ENCODE peak calls at places on chromosomes 13 and 19, in eight cellular contexts. One of them, this sample, is unnamed.

GRCh38 chr13:30681489-30682242 is 53.7 kb upstream of the ALOX5AP start:
- DNase-seq in anterior cingulate cortex: no peak
- DNase-seq in EH: peak
- DNase-seq in NCI-H446 treated with DMSO at 0.1 percent for 48 hours: no peak
- DNase-seq in AG10803: peak
- DNase-seq in MV-4-11: peak
- DNase-seq in A549: no peak
- DNase-seq in left cardiac atrium: no peak
- DNase-seq in this sample: no peak

GRCh38 chr19:4518345-4519171 is at the start of gene PLIN4:
- DNase-seq in EH: no peak
- DNase-seq in left cardiac atrium: peak
- DNase-seq in A549: no peak
- DNase-seq in anterior cingulate cortex: no peak
- DNase-seq in AG10803: peak
- DNase-seq in MV-4-11: no peak
- DNase-seq in NCI-H446 treated with DMSO at 0.1 percent for 48 hours: no peak
- DNase-seq in this sample: peak

GRCh38 chr13:99124695-99125334 is 75.8 kb upstream of the UBAC2 start:
- DNase-seq in anterior cingulate cortex: no peak
- DNase-seq in EH: peak
- DNase-seq in NCI-H446 treated with DMSO at 0.1 percent for 48 hours: no peak
- DNase-seq in A549: peak
- DNase-seq in AG10803: peak
- DNase-seq in left cardiac atrium: no peak
- DNase-seq in MV-4-11: peak
- DNase-seq in this sample: peak

GRCh38 chr19:35347930-35348298 is 212 bp downstream of the FFAR1 start:
- DNase-seq in EH: no peak
- DNase-seq in MV-4-11: no peak
- DNase-seq in NCI-H446 treated with DMSO at 0.1 percent for 48 hours: no peak
- DNase-seq in anterior cingulate cortex: no peak
- DNase-seq in left cardiac atrium: no peak
- DNase-seq in AG10803: no peak
- DNase-seq in A549: no peak
- DNase-seq in this sample: no peak

GRCh38 chr19:19224852-19225494 is 13.2 kb downstream of the NCAN start:
- DNase-seq in AG10803: peak
- DNase-seq in EH: peak
- DNase-seq in MV-4-11: peak
- DNase-seq in A549: peak
- DNase-seq in NCI-H446 treated with DMSO at 0.1 percent for 48 hours: peak
- DNase-seq in anterior cingulate cortex: no peak
- DNase-seq in left cardiac atrium: peak
- DNase-seq in this sample: peak

GRCh38 chr19:38360351-38360750 is 14.0 kb upstream of the PSMD8 start:
- DNase-seq in anterior cingulate cortex: no peak
- DNase-seq in EH: no peak
- DNase-seq in left cardiac atrium: no peak
- DNase-seq in A549: no peak
- DNase-seq in MV-4-11: no peak
- DNase-seq in NCI-H446 treated with DMSO at 0.1 percent for 48 hours: no peak
- DNase-seq in AG10803: no peak
- DNase-seq in this sample: no peak

GRCh38 chr19:6947745-6948144 is 60.4 kb downstream of the ADGRE1 start:
- DNase-seq in EH: peak
- DNase-seq in AG10803: peak
- DNase-seq in MV-4-11: peak
- DNase-seq in NCI-H446 treated with DMSO at 0.1 percent for 48 hours: no peak
- DNase-seq in A549: peak
- DNase-seq in anterior cingulate cortex: no peak
- DNase-seq in left cardiac atrium: no peak
- DNase-seq in this sample: no peak

GRCh38 chr19:30222993-30223865 is 149.0 kb upstream of the ZNF536 start:
- DNase-seq in EH: no peak
- DNase-seq in A549: no peak
- DNase-seq in MV-4-11: no peak
- DNase-seq in anterior cingulate cortex: no peak
- DNase-seq in NCI-H446 treated with DMSO at 0.1 percent for 48 hours: no peak
- DNase-seq in AG10803: peak
- DNase-seq in left cardiac atrium: no peak
- DNase-seq in this sample: no peak

GRCh38 chr13:90272356-90272755 is 1075.1 kb upstream of the MIR17HG start:
- DNase-seq in MV-4-11: no peak
- DNase-seq in AG10803: peak
- DNase-seq in anterior cingulate cortex: no peak
- DNase-seq in NCI-H446 treated with DMSO at 0.1 percent for 48 hours: no peak
- DNase-seq in left cardiac atrium: no peak
- DNase-seq in A549: no peak
- DNase-seq in EH: peak
- DNase-seq in this sample: no peak

GRCh38 chr13:42266464-42266863 is 5.5 kb upstream of the AKAP11 start:
- DNase-seq in anterior cingulate cortex: no peak
- DNase-seq in NCI-H446 treated with DMSO at 0.1 percent for 48 hours: no peak
- DNase-seq in A549: no peak
- DNase-seq in left cardiac atrium: no peak
- DNase-seq in EH: peak
- DNase-seq in AG10803: peak
- DNase-seq in MV-4-11: no peak
- DNase-seq in this sample: no peak

This sample was measured in left ventricle myocardium superior.